ENCODE peak calls at places on chromosome 7, in nine cellular contexts. V is body of pancreas; P is CD4-positive, alpha-beta T cell; W is MM.1S; Q is AG09309; N is right atrium auricular region; D is MCF 10A; I is cardiac muscle cell; X is transverse colon. H is an unnamed sample.

GRCh38 chr7:41013117-41013516 is 689.8 kb downstream of the INHBA start:
- DNase-seq in N (no peak), V (no peak), I (no peak), Q (no peak), P (no peak), W (no peak), X (no peak), D (no peak), H (no peak)

GRCh38 chr7:128197989-128198580 is 43.0 kb upstream of the LEP start:
- DNase-seq in I (no peak), W (no peak), D (no peak), N (no peak), V (no peak), P (no peak), X (no peak), Q (no peak), H (no peak)

GRCh38 chr7:34840176-34840785 is 182.3 kb downstream of the NPSR1 start:
- DNase-seq in N (no peak), D (no peak), P (no peak), Q (no peak), V (no peak), W (no peak), I (no peak), X (no peak), H (no peak)

GRCh38 chr7:148772297-148773089 is 73.8 kb downstream of the CUL1 start:
- DNase-seq in D (peak; percentile 81), X (no peak), Q (peak; percentile 67), P (no peak), V (no peak), N (no peak), I (no peak), W (peak; percentile 68), H (no peak)

GRCh38 chr7:113179313-113179712 is 61.0 kb upstream of the SMIM30 start:
- DNase-seq in W (no peak), P (no peak), X (peak; percentile 8), N (no peak), D (no peak), Q (no peak), V (no peak), I (no peak), H (no peak)

GRCh38 chr7:149790146-149790548 is 16.8 kb upstream of the ZNF467 start:
- DNase-seq in Q (no peak), V (peak; percentile 46), D (no peak), P (peak; percentile 33), X (peak; percentile 36), N (no peak), W (no peak), I (peak; percentile 76), H (peak; percentile 63)

GRCh38 chr7:146772581-146772980 is 656.0 kb downstream of the CNTNAP2 start:
- DNase-seq in N (no peak), P (no peak), Q (no peak), X (no peak), I (peak; percentile 56), V (no peak), W (no peak), D (no peak), H (no peak)

GRCh38 chr7:29864668-29865067 is 58.4 kb downstream of the WIPF3 start:
- DNase-seq in W (no peak), V (no peak), N (no peak), D (no peak), Q (no peak), P (no peak), X (no peak), I (no peak), H (no peak)

GRCh38 chr7:26624839-26625238 is 239.6 kb downstream of the SKAP2 start:
- DNase-seq in D (no peak), Q (no peak), V (no peak), P (no peak), I (peak; percentile 86), N (no peak), W (no peak), X (no peak), H (no peak)

GRCh38 chr7:28505861-28506260 is 93.5 kb downstream of the CREB5 start:
- DNase-seq in Q (no peak), V (no peak), I (no peak), D (no peak), W (no peak), X (no peak), P (no peak), N (no peak), H (no peak)

GRCh38 chr7:25952277-25953057 is 199.5 kb upstream of the NFE2L3 start:
- DNase-seq in P (no peak), I (no peak), X (no peak), Q (no peak), W (no peak), V (peak; percentile 83), N (no peak), D (no peak), H (no peak)

GRCh38 chr7:21771261-21771660 is 174.4 kb downstream of the CDCA7L start:
- DNase-seq in N (no peak), X (no peak), Q (no peak), P (no peak), V (no peak), D (no peak), I (no peak), W (no peak), H (no peak)

GRCh38 chr7:17633099-17633498 is 307.2 kb downstream of the SNX13 start:
- DNase-seq in D (peak; percentile 86), I (no peak), P (no peak), V (no peak), W (no peak), N (no peak), Q (no peak), X (no peak), H (no peak)

GRCh38 chr7:50781894-50782293 is 802 bp downstream of the GRB10 start:
- DNase-seq in W (no peak), D (no peak), Q (no peak), I (no peak), V (no peak), P (no peak), X (no peak), N (no peak), H (no peak)

GRCh38 chr7:50781371-50781770 is 1.3 kb downstream of the GRB10 start:
- DNase-seq in I (no peak), N (no peak), P (no peak), Q (no peak), W (no peak), X (no peak), V (no peak), D (no peak), H (no peak)

GRCh38 chr7:50783304-50783703 is 608 bp upstream of the GRB10 start:
- DNase-seq in V (no peak), W (no peak), I (no peak), P (no peak), N (no peak), X (no peak), Q (no peak), D (no peak), H (no peak)

GRCh38 chr7:50783801-50784507 is 1.3 kb upstream of the GRB10 start:
- DNase-seq in D (no peak), W (no peak), I (no peak), X (no peak), V (no peak), Q (no peak), N (no peak), P (no peak), H (no peak)

GRCh38 chr7:50782376-50783208 is at the start of gene GRB10:
- DNase-seq in W (no peak), Q (no peak), X (no peak), N (no peak), D (no peak), I (peak; percentile 71), P (no peak), V (peak; percentile 57), H (no peak)
- TF ChIP-seq CTCF in W (no peak), Q (peak; percentile 14), X (no peak), N (no peak), D (peak; percentile 33), I (no peak), P (no peak), V (no peak), H (no peak)

DNA sequence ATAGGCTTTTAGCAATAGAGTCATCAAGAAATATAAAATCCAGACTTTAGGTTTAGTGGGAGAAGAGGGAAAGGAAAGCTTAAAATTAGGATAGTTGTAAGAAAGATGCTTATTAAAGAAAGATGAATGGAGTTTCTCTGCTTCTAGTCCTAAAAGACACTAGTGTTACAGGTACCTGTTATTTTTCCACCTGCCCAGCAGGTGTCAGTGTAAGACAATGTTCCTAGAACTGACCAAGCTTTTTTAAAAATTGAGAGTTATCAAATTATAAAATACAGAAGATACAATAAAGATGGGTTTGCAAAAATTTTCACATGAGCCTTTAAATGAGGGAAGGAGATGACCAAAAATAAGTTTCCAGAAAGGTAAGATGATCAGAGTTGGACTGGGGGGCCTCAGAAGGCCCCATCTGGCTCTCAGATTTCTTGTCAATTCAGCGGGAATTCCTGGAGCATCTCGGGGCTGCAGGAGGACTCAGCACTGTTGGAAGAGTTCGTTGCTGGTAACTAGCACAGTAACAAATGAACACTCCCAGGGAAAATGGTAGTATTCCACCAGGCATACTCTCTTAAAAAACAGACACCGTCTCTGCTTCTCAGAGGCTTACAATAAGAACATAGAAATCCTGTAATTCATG is 71.9 kb upstream of the PIK3CG start:
- DNase-seq in Q (no peak), V (peak; percentile 18), I (peak; percentile 30), X (no peak), W (peak; percentile 70), D (peak; percentile 54), P (no peak), N (no peak), H (peak; percentile 41)
- TF ChIP-seq CTCF in Q (peak; percentile 53), V (peak; percentile 28), I (peak; percentile 48), X (peak; percentile 58), W (peak; percentile 84), D (peak; percentile 77), P (peak; percentile 88), N (peak; percentile 44), H (peak; percentile 30)

GRCh38 chr7:106057204-106057961 is 54.7 kb downstream of the SYPL1 start:
- DNase-seq in D (no peak), X (no peak), Q (no peak), W (no peak), I (no peak), V (no peak), N (no peak), P (no peak), H (no peak)

GRCh38 chr7:106056513-106057203 is 55.5 kb downstream of the SYPL1 start:
- DNase-seq in V (peak; percentile 69), D (peak; percentile 85), N (no peak), X (peak; percentile 77), W (peak; percentile 59), I (peak; percentile 83), P (peak; percentile 60), Q (peak; percentile 41), H (peak; percentile 75)

GRCh38 chr7:106058925-106059324 is 53.2 kb downstream of the SYPL1 start:
- DNase-seq in D (no peak), V (no peak), N (no peak), P (no peak), Q (no peak), I (no peak), W (no peak), X (no peak), H (no peak)

GRCh38 chr7:106059556-106059955 is 52.6 kb downstream of the SYPL1 start:
- DNase-seq in Q (no peak), D (no peak), I (no peak), W (no peak), P (no peak), N (no peak), V (no peak), X (no peak), H (no peak)

GRCh38 chr7:106057962-106058901 is 53.9 kb downstream of the SYPL1 start:
- DNase-seq in Q (no peak), V (peak; percentile 43), I (no peak), W (no peak), D (peak; percentile 76), P (no peak), X (peak; percentile 69), N (no peak), H (peak; percentile 70)
- TF ChIP-seq CTCF in Q (no peak), V (no peak), I (no peak), W (no peak), D (no peak), P (no peak), X (no peak), N (no peak), H (no peak)

GRCh38 chr7:82164813-82165212 is 278.8 kb downstream of the CACNA2D1 start:
- DNase-seq in P (no peak), W (no peak), Q (peak; percentile 60), I (no peak), N (no peak), D (no peak), V (no peak), X (no peak), H (no peak)
- TF ChIP-seq CTCF in P (no peak), W (no peak), Q (peak; percentile 48), I (peak; percentile 45), N (no peak), D (peak; percentile 8), V (no peak), X (no peak), H (no peak)